ENCODE peak calls at places on chromosomes 1 and 21, in six cellular contexts. F is trophoblast cell, Y is neuronal stem cell, B is IMR-90, O is mesenchymal stem cell, P is H1. H is an unnamed sample.

GRCh38 chr21:41095983-41096382 is 72.0 kb upstream of the BACE2 start:
- DNase-seq in F (no peak), Y (no peak), B (no peak), O (no peak), P (no peak), H (no peak)

GRCh38 chr1:38885092-38885491 is 3.7 kb upstream of the GJA9 start:
- DNase-seq in F (no peak), Y (no peak), B (no peak), O (no peak), P (no peak), H (no peak)

GRCh38 chr1:63643926-63644325 is 50.7 kb downstream of the PGM1 start:
- DNase-seq in F (no peak), Y (no peak), B (no peak), O (no peak), P (no peak), H (no peak)

GRCh38 chr1:44326066-44326701 is 28.9 kb downstream of the ERI3 start:
- DNase-seq in F (no peak), Y (no peak), B (no peak), O (no peak), P (no peak), H (no peak)

GRCh38 chr1:4367230-4367629 is 287.2 kb upstream of the AJAP1 start:
- DNase-seq in F (no peak), Y (no peak), B (no peak), O (no peak), P (no peak), H (no peak)

GRCh38 chr1:998905-999796 is 746 bp downstream of the HES4 start:
- DNase-seq in F (no peak), Y (no peak), B (peak), O (peak), P (no peak), H (peak)

GRCh38 chr1:64242895-64243756 is 39.7 kb downstream of the UBE2U start:
- DNase-seq in F (no peak), Y (no peak), B (peak), O (peak), P (no peak), H (no peak)

GRCh38 chr21:33544451-33544850 is 1.6 kb downstream of the SON start:
- DNase-seq in F (no peak), Y (no peak), B (no peak), O (no peak), P (no peak), H (no peak)

GRCh38 chr1:36768486-36769178 is 265.7 kb downstream of the GRIK3 start:
- DNase-seq in F (no peak), Y (no peak), B (no peak), O (no peak), P (no peak), H (no peak)

GRCh38 chr1:203199481-203200058 is 13.1 kb upstream of the CHI3L1 start:
- DNase-seq in F (no peak), Y (no peak), B (peak), O (peak), P (no peak), H (no peak)

GRCh38 chr1:84504580-84505021 is 1.6 kb upstream of the SPATA1 start:
- DNase-seq in F (peak), Y (no peak), B (peak), O (peak), P (no peak), H (no peak)

GRCh38 chr1:53944469-53945182 is 873 bp downstream of the IFT25 start:
- DNase-seq in F (no peak), Y (no peak), B (no peak), O (peak), P (no peak), H (peak)

GRCh38 chr1:158011714-158012113 is 18.3 kb downstream of the KIRREL1 start:
- DNase-seq in F (no peak), Y (no peak), B (peak), O (peak), P (no peak), H (no peak)

GRCh38 chr1:161531986-161532875 is 7.9 kb downstream of the HSPA6 start:
- DNase-seq in F (no peak), Y (peak), B (peak), O (no peak), P (no peak), H (peak)

GRCh38 chr1:171141336-171142051 is 43.6 kb upstream of the FMO2 start:
- DNase-seq in F (no peak), Y (no peak), B (peak), O (peak), P (no peak), H (peak)

GRCh38 chr1:98157524-98158293 is 236.9 kb upstream of the DPYD start:
- DNase-seq in F (no peak), Y (no peak), B (peak), O (no peak), P (no peak), H (no peak)

GRCh38 chr1:15184445-15185103 is 31.0 kb downstream of the TMEM51 start:
- DNase-seq in F (no peak), Y (no peak), B (no peak), O (no peak), P (no peak), H (no peak)
- H4K91ac ChIP-seq in F (no peak), Y (no peak), B (no peak), O (peak), P (no peak), H (no peak)

GRCh38 chr1:166839600-166840308 is 479 bp downstream of the POGK start:
- DNase-seq in F (peak), Y (peak), B (peak), O (peak), P (no peak), H (peak)
- H2BK5ac ChIP-seq in F (peak), Y (no peak), B (peak), O (no peak), P (peak), H (no peak)

DNA sequence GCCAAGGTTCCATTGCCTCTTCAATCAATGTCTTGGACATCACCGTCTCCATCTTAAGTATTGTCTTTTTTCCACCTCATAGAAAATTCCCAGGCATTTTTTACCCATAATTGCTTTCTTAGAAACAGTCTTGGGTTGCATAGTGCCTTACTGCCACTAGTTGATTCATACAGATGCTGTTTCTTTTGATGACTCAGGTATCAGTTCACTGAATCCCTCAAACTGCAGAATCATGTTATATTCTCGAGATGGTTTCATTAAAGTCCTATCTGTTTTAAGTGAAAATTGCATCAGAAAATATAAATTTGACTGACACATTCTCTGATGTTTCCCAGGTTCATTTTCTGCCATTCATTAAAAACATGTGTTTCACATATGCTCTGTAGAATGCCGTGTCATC is 1489.1 kb downstream of the BRINP3 start:
- DNase-seq in F (no peak), Y (no peak), B (peak), O (no peak), P (no peak), H (no peak)
- H4K91ac ChIP-seq in F (no peak), Y (no peak), B (no peak), O (no peak), P (no peak), H (no peak)

DNA sequence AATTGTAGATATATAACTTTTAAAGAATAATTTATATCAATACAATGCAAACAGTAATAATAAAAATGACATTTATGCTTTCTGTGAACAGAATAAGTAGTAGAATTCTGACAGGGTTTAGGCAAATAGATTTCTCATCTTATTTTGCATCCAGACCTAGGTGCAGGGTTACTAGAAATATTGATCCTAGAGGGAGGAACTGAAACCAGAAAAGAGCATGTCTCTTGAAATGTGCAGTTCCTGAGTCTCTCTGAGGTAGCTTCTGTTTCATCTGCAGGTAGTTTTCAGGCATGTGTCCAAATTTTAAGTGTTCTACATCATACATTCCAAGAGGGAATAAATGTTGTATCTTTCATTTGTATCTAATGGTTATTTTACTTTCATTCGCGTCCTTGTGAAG is 631.9 kb upstream of the ADGRL4 start:
- DNase-seq in F (no peak), Y (no peak), B (no peak), O (no peak), P (no peak), H (no peak)
- H2BK5ac ChIP-seq in F (no peak), Y (no peak), B (no peak), O (no peak), P (no peak), H (no peak)

DNA sequence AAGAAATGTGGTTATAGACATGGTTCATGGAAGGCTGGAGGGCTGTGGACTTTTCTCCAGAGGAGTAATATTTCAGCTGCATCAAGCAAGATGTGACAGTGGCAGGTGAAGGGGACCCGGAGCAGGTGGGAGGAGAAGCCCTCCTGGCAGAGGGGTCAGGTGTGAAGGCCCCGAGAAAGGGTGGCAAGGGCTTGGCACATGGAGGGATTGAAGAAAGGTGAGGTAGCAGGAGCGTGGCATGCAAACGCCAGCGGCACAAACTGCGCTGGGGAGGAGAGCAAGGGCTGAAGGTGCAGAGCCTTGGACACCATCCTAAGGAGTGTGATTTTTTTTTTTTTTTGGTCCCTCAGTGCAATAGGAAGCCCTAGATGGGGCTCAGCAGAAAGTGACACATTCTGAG is 244.6 kb downstream of the TOMM20 start:
- DNase-seq in F (no peak), Y (no peak), B (no peak), O (no peak), P (no peak), H (no peak)
- H4K91ac ChIP-seq in F (no peak), Y (no peak), B (no peak), O (no peak), P (no peak), H (no peak)

DNA sequence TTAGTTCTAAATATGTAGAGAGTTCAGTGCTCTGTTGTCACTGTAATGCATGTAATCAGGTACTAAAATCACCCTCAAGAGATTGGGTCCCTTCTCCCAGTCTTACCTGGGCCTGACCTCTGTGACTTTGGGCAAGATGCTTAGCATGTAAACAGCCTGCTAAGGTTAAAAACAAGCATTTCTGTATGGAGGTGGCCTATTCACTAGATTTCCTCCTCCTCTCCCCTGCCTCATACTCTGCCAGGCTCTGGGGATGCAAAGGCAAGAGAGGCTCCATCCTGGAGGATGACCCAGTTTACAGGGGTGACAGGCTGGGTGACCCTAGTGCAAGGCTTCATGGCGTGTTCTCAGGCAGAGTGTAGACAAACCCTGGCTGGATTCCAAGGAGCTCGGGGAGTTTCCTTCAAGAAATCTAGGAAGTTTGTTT is 28.8 kb downstream of the VANGL2 start:
- DNase-seq in F (no peak), Y (no peak), B (no peak), O (no peak), P (no peak), H (no peak)
- H2BK5ac ChIP-seq in F (no peak), Y (no peak), B (no peak), O (no peak), P (no peak), H (no peak)

DNA sequence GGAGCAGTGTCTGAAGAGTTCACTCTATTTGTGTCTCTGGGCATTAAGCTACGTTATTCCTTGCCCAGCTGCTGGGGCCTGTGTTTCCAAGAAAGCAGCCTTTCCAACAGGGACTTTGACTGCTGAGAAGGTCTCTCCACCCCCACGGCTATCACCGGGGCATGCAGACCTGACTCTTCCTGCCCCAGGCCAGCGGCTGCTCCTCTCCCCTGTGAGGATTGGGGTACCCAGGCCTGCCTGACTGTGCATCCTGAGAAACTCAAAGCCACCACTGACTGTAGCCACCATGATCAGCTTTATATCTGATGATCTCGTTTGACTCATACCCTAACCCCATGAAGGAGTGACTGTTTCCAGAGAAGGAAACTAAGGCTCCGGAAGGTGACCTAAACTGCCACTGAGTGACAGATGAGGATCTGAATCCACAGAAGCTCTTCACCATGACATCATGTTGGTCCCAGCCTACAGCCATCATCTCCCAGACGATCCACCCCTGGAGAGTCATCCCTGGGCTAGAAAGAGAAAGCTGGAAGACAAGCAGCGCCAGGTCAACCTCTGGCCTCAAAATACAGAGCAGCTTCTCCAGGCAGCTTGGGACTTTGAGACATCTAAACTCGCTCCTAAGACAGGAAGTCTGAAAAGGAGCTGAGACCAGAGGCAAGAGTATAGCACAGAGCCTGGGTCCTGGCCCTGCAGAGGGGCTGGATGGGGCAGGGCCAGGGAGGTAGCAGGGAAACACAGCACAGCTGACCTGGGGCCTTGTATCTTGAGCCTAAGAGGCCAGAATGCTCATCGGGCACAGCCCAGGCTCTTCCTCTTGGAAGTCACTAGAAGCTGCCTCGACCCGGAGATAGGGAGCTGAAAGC is 244.0 kb upstream of the VAMP3 start:
- DNase-seq in F (peak), Y (no peak), B (peak), O (peak), P (no peak), H (no peak)
- H4K91ac ChIP-seq in F (no peak), Y (no peak), B (no peak), O (no peak), P (no peak), H (no peak)